ENCODE peak calls at places on chromosome 20, in nine cellular contexts. One of them, this sample, is unnamed.
A peak's percentile ranks its signal among the peaks of the same experiment; 100 is the strongest.

GRCh38 chr20:35018578-35019371 is 63.1 kb downstream of the MYH7B start:
- DNase-seq in fibroblast of mammary gland: no peak
- DNase-seq in PC-3: no peak
- DNase-seq in astrocyte of the spinal cord: no peak
- DNase-seq in foreskin fibroblast: no peak
- DNase-seq in nephron progenitor cell: no peak
- DNase-seq in OCI-LY7: no peak
- DNase-seq in left ventricle myocardium inferior: no peak
- DNase-seq in psoas muscle: no peak
- DNase-seq in this sample: no peak

GRCh38 chr20:3559637-3560036 is 88.8 kb downstream of the ATRN start:
- DNase-seq in fibroblast of mammary gland: no peak
- DNase-seq in PC-3: no peak
- DNase-seq in astrocyte of the spinal cord: no peak
- DNase-seq in foreskin fibroblast: no peak
- DNase-seq in nephron progenitor cell: no peak
- DNase-seq in OCI-LY7: peak; percentile 2
- DNase-seq in left ventricle myocardium inferior: no peak
- DNase-seq in psoas muscle: no peak
- DNase-seq in this sample: no peak

GRCh38 chr20:12554416-12554815 is 454.4 kb upstream of the SPTLC3 start:
- DNase-seq in fibroblast of mammary gland: no peak
- DNase-seq in PC-3: peak; percentile 19
- DNase-seq in astrocyte of the spinal cord: no peak
- DNase-seq in foreskin fibroblast: peak; percentile 1
- DNase-seq in nephron progenitor cell: no peak
- DNase-seq in OCI-LY7: no peak
- DNase-seq in left ventricle myocardium inferior: no peak
- DNase-seq in psoas muscle: no peak
- DNase-seq in this sample: no peak

GRCh38 chr20:24529032-24529431 is 59.6 kb downstream of the SYNDIG1 start:
- DNase-seq in fibroblast of mammary gland: no peak
- DNase-seq in PC-3: no peak
- DNase-seq in astrocyte of the spinal cord: no peak
- DNase-seq in foreskin fibroblast: no peak
- DNase-seq in nephron progenitor cell: no peak
- DNase-seq in OCI-LY7: no peak
- DNase-seq in left ventricle myocardium inferior: no peak
- DNase-seq in psoas muscle: no peak
- DNase-seq in this sample: no peak

GRCh38 chr20:48722737-48723191 is 105.0 kb downstream of the PREX1 start:
- DNase-seq in fibroblast of mammary gland: no peak
- DNase-seq in PC-3: peak; percentile 51
- DNase-seq in astrocyte of the spinal cord: peak; percentile 68
- DNase-seq in foreskin fibroblast: peak; percentile 82
- DNase-seq in nephron progenitor cell: no peak
- DNase-seq in OCI-LY7: peak; percentile 18
- DNase-seq in left ventricle myocardium inferior: no peak
- DNase-seq in psoas muscle: no peak
- DNase-seq in this sample: no peak

GRCh38 chr20:50857348-50857747 is 62.5 kb downstream of the BCAS4 start:
- DNase-seq in fibroblast of mammary gland: no peak
- DNase-seq in PC-3: no peak
- DNase-seq in astrocyte of the spinal cord: no peak
- DNase-seq in foreskin fibroblast: no peak
- DNase-seq in nephron progenitor cell: no peak
- DNase-seq in OCI-LY7: no peak
- DNase-seq in left ventricle myocardium inferior: no peak
- DNase-seq in psoas muscle: no peak
- DNase-seq in this sample: no peak

GRCh38 chr20:46058656-46059281 is 29.8 kb downstream of the SLC12A5 start:
- DNase-seq in fibroblast of mammary gland: no peak
- DNase-seq in PC-3: no peak
- DNase-seq in astrocyte of the spinal cord: no peak
- DNase-seq in foreskin fibroblast: peak; percentile 41
- DNase-seq in nephron progenitor cell: peak; percentile 48
- DNase-seq in OCI-LY7: no peak
- DNase-seq in left ventricle myocardium inferior: no peak
- DNase-seq in psoas muscle: no peak
- DNase-seq in this sample: no peak

GRCh38 chr20:12371955-12372354 is 454.3 kb downstream of the BTBD3 start:
- DNase-seq in fibroblast of mammary gland: no peak
- DNase-seq in PC-3: no peak
- DNase-seq in astrocyte of the spinal cord: no peak
- DNase-seq in foreskin fibroblast: no peak
- DNase-seq in nephron progenitor cell: no peak
- DNase-seq in OCI-LY7: no peak
- DNase-seq in left ventricle myocardium inferior: no peak
- DNase-seq in psoas muscle: no peak
- DNase-seq in this sample: no peak

GRCh38 chr20:63700199-63701050 is 4.0 kb downstream of the TNFRSF6B start:
- DNase-seq in fibroblast of mammary gland: no peak
- DNase-seq in PC-3: no peak
- DNase-seq in astrocyte of the spinal cord: no peak
- DNase-seq in foreskin fibroblast: no peak
- DNase-seq in nephron progenitor cell: no peak
- DNase-seq in OCI-LY7: no peak
- DNase-seq in left ventricle myocardium inferior: no peak
- DNase-seq in psoas muscle: peak; percentile 20
- DNase-seq in this sample: no peak

GRCh38 chr20:24802286-24802820 is 146.7 kb upstream of the CST7 start:
- DNase-seq in fibroblast of mammary gland: no peak
- DNase-seq in PC-3: no peak
- DNase-seq in astrocyte of the spinal cord: no peak
- DNase-seq in foreskin fibroblast: no peak
- DNase-seq in nephron progenitor cell: no peak
- DNase-seq in OCI-LY7: no peak
- DNase-seq in left ventricle myocardium inferior: no peak
- DNase-seq in psoas muscle: no peak
- DNase-seq in this sample: no peak

GRCh38 chr20:2873747-2874041 is 413 bp downstream of the PTPRA start:
- DNase-seq in fibroblast of mammary gland: peak; percentile 32
- DNase-seq in PC-3: peak; percentile 12
- DNase-seq in astrocyte of the spinal cord: peak; percentile 23
- DNase-seq in foreskin fibroblast: no peak
- DNase-seq in nephron progenitor cell: peak; percentile 82
- DNase-seq in OCI-LY7: peak; percentile 74
- DNase-seq in left ventricle myocardium inferior: peak; percentile 59
- DNase-seq in psoas muscle: peak; percentile 60
- DNase-seq in this sample: no peak

GRCh38 chr20:62202676-62203377 is 17.3 kb downstream of the HRH3 start:
- DNase-seq in fibroblast of mammary gland: no peak
- DNase-seq in PC-3: no peak
- DNase-seq in astrocyte of the spinal cord: no peak
- DNase-seq in foreskin fibroblast: no peak
- DNase-seq in nephron progenitor cell: no peak
- DNase-seq in OCI-LY7: no peak
- DNase-seq in left ventricle myocardium inferior: no peak
- DNase-seq in psoas muscle: no peak
- DNase-seq in this sample: no peak

DNA sequence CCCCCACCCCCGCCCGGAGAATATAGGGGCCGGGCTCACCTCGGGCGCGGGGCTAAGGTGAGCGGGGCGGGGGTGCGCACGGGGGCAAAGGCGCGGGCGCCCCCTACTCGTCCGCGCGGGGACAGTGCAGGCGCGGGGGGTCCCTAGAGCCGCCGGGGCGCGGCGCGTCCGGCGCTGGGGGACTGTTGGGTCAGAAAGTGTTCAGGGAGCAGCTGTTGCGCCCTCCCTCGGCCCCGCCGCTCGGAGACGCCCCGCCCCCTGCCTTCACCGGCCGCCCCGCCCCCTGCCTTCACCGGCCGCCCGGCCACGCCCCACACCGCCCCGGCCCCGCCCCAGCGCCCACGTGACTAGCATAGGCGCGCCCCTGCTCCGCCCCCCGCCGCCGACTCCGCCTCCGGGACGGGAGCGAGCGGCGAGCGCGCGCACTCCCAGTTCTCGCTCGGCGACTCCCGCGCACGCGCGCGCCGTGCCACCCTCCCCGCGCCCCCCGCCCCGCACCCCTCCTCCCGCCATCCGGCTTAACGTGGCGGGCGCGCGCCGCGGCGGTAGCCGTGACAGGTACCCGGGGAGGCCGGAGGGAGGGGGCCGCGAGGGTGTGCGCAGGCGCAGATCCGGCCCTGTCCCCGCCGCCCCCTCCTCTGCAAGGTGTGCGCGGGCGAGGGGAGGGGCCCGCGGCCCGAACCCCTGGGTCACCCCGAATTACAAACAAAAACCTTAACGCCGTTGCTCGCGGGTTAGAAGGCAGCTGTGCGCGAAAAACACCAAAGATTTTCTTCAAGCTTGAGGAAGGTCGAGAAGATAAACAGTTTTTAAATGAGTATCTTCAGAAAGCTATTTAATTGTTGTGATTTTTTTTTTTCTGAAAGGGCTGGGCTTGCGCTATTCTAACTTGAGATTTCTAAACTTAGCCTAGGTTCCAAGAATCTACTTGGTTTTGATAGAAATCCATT is 704 bp upstream of the ZNF217 start:
- DNase-seq in fibroblast of mammary gland: peak; percentile 84
- DNase-seq in PC-3: peak; percentile 98
- DNase-seq in astrocyte of the spinal cord: peak; percentile 92
- DNase-seq in foreskin fibroblast: peak; percentile 97
- DNase-seq in nephron progenitor cell: peak; percentile 100
- DNase-seq in OCI-LY7: peak; percentile 96
- DNase-seq in left ventricle myocardium inferior: peak; percentile 98
- DNase-seq in psoas muscle: peak; percentile 97
- DNase-seq in this sample: peak; percentile 75
- TF ChIP-seq CTCF in fibroblast of mammary gland: no peak
- TF ChIP-seq CTCF in PC-3: no peak
- TF ChIP-seq CTCF in astrocyte of the spinal cord: no peak
- TF ChIP-seq CTCF in foreskin fibroblast: no peak
- TF ChIP-seq CTCF in nephron progenitor cell: no peak
- TF ChIP-seq CTCF in OCI-LY7: peak; percentile 59
- TF ChIP-seq CTCF in left ventricle myocardium inferior: peak; percentile 40
- TF ChIP-seq CTCF in psoas muscle: no peak
- TF ChIP-seq CTCF in this sample: no peak

GRCh38 chr20:18405826-18406225 is 61.0 kb downstream of the DZANK1 start:
- DNase-seq in fibroblast of mammary gland: no peak
- DNase-seq in PC-3: no peak
- DNase-seq in astrocyte of the spinal cord: no peak
- DNase-seq in foreskin fibroblast: no peak
- DNase-seq in nephron progenitor cell: no peak
- DNase-seq in OCI-LY7: no peak
- DNase-seq in left ventricle myocardium inferior: no peak
- DNase-seq in psoas muscle: no peak
- DNase-seq in this sample: no peak
- TF ChIP-seq CTCF in fibroblast of mammary gland: no peak
- TF ChIP-seq CTCF in PC-3: no peak
- TF ChIP-seq CTCF in astrocyte of the spinal cord: no peak
- TF ChIP-seq CTCF in foreskin fibroblast: no peak
- TF ChIP-seq CTCF in nephron progenitor cell: no peak
- TF ChIP-seq CTCF in OCI-LY7: no peak
- TF ChIP-seq CTCF in left ventricle myocardium inferior: no peak
- TF ChIP-seq CTCF in psoas muscle: no peak
- TF ChIP-seq CTCF in this sample: no peak

DNA sequence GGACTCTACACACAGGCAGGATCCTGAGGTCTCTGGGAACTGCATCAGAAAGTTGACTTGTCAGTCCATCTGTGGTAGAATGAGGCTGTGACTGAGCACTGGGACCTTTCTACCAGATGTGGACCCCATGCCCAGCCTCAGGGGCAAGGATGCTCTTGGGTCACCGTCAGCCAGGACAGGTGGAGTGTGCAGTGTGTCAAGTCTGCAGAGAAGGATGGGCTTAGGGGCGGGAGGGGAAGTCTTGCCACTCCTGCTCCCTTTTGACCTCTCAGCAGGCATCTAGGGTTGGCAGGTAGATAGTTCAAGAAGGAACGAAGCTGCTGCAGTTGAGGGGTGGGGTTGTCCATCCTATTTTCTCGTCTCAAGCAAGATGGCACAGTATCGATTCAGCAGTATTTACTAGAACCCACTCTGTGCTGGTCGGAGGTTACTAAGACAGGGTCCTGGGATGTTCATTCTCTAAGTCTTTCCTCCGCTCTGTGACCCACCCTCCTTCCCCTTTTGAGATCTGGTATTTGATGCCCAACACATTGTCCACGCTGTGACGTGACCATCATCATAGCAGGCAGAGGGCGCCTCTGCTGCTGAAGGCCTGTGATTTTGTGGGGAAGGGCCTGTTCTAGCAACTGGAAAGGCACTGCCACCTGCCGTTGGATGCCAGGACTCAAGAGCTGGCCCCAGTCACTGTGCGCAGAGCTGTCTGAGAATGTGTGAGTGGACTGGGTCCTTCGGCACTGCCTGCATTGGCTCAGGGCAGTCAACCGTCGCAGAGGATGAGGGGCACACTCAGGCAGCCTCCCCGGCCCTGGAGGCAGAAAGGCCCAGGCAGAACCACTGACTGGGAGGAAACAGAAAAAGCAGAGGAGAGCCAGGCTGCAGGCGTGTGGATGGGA is 23.2 kb downstream of the RBCK1 start:
- DNase-seq in fibroblast of mammary gland: peak; percentile 64
- DNase-seq in PC-3: peak; percentile 91
- DNase-seq in astrocyte of the spinal cord: peak; percentile 68
- DNase-seq in foreskin fibroblast: peak; percentile 88
- DNase-seq in nephron progenitor cell: peak; percentile 54
- DNase-seq in OCI-LY7: peak; percentile 83
- DNase-seq in left ventricle myocardium inferior: peak; percentile 50
- DNase-seq in psoas muscle: peak; percentile 53
- DNase-seq in this sample: peak; percentile 42
- TF ChIP-seq CTCF in fibroblast of mammary gland: peak; percentile 48
- TF ChIP-seq CTCF in PC-3: peak; percentile 99
- TF ChIP-seq CTCF in astrocyte of the spinal cord: peak; percentile 76
- TF ChIP-seq CTCF in foreskin fibroblast: peak; percentile 67
- TF ChIP-seq CTCF in nephron progenitor cell: peak; percentile 44
- TF ChIP-seq CTCF in OCI-LY7: peak; percentile 86
- TF ChIP-seq CTCF in left ventricle myocardium inferior: peak; percentile 59
- TF ChIP-seq CTCF in psoas muscle: peak; percentile 54
- TF ChIP-seq CTCF in this sample: peak; percentile 70

DNA sequence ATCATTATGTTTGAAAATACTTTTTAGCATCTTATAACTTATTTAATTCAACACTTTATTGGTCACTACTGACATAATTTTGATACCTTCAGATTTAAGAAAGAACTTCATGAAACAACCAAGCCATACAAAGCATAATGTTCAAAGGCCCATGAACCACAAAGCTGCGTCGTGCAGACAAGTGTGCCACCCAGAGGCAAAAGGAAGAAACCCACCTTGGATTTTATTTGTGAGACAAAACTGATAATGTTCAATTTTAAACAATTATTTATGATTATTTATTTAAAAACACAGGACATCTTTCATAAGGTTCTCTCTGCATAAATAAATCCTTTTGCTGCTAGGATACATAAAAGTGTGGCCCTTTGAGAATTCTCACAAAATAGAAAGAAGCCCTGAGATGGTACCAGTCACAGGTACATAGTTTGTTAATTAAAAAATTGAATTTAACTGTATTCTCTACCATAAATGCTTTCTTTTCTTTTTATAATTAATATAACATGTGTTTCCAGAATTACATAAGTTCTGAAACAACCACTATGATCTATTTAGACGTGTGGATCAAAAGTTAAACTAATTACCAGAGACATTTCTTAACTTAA is 143.7 kb downstream of the RALGAPA2 start:
- DNase-seq in fibroblast of mammary gland: peak; percentile 58
- DNase-seq in PC-3: peak; percentile 66
- DNase-seq in astrocyte of the spinal cord: peak; percentile 55
- DNase-seq in foreskin fibroblast: peak; percentile 74
- DNase-seq in nephron progenitor cell: peak; percentile 24
- DNase-seq in OCI-LY7: peak; percentile 58
- DNase-seq in left ventricle myocardium inferior: no peak
- DNase-seq in psoas muscle: no peak
- DNase-seq in this sample: peak; percentile 47
- TF ChIP-seq CTCF in fibroblast of mammary gland: peak; percentile 77
- TF ChIP-seq CTCF in PC-3: peak; percentile 92
- TF ChIP-seq CTCF in astrocyte of the spinal cord: peak; percentile 66
- TF ChIP-seq CTCF in foreskin fibroblast: peak; percentile 80
- TF ChIP-seq CTCF in nephron progenitor cell: peak; percentile 75
- TF ChIP-seq CTCF in OCI-LY7: peak; percentile 88
- TF ChIP-seq CTCF in left ventricle myocardium inferior: peak; percentile 70
- TF ChIP-seq CTCF in psoas muscle: peak; percentile 61
- TF ChIP-seq CTCF in this sample: peak; percentile 76

This sample was measured in astrocyte of the cerebellum.